ENCODE peak calls at places on chromosomes 2 and 18, in seven cellular contexts. T is GM23248, P is hepatocyte, S is neural progenitor cell, E is PC-3, L is HCT116, C is GM23338. W is an unnamed sample.

GRCh38 chr2:189576361-189576760 is 4.2 kb downstream of the SLC40A1 start:
- DNase-seq in P (no peak), E (no peak), L (no peak), S (no peak), T (no peak), C (no peak), W (no peak)

GRCh38 chr2:183348492-183348891 is 224.2 kb downstream of the NUP35 start:
- DNase-seq in T (no peak), L (no peak), S (no peak), E (peak; percentile 3), P (no peak), C (no peak), W (peak; percentile 68)

GRCh38 chr2:51597086-51597485 is 565.2 kb upstream of the NRXN1 start:
- DNase-seq in T (no peak), C (peak; percentile 51), S (no peak), P (no peak), E (no peak), L (no peak), W (peak; percentile 38)

GRCh38 chr2:20050712-20051517 is 513 bp downstream of the LAPTM4A start:
- DNase-seq in P (peak; percentile 78), L (no peak), T (peak; percentile 81), S (peak; percentile 87), E (peak; percentile 60), C (peak; percentile 73), W (peak; percentile 63)

GRCh38 chr18:44828080-44828479 is 147.4 kb downstream of the SETBP1 start:
- DNase-seq in T (no peak), S (no peak), P (no peak), L (no peak), C (no peak), E (no peak), W (no peak)

GRCh38 chr2:10243926-10244270 is 58.8 kb upstream of the HPCAL1 start:
- DNase-seq in E (no peak), L (no peak), P (no peak), C (no peak), T (no peak), S (no peak), W (no peak)

GRCh38 chr2:240722796-240723735 is 31.4 kb downstream of the AQP12A start:
- DNase-seq in T (peak; percentile 15), E (no peak), S (no peak), C (no peak), P (no peak), L (no peak), W (no peak)

GRCh38 chr2:43268066-43268971 is 41.9 kb upstream of the ZFP36L2 start:
- DNase-seq in T (peak; percentile 39), C (no peak), P (no peak), L (no peak), S (no peak), E (no peak), W (no peak)

GRCh38 chr2:168719446-168719845 is 83.0 kb upstream of the NOSTRIN start:
- DNase-seq in S (no peak), T (no peak), C (no peak), P (no peak), L (no peak), E (no peak), W (no peak)

GRCh38 chr2:132943829-132944228 is 273.8 kb upstream of the LYPD1 start:
- DNase-seq in L (no peak), T (no peak), C (no peak), E (no peak), S (no peak), P (no peak), W (no peak)

GRCh38 chr2:46010925-46011490 is 286.2 kb upstream of the EPAS1 start:
- DNase-seq in P (peak; percentile 57), E (peak; percentile 72), T (peak; percentile 74), C (peak; percentile 66), L (peak; percentile 19), S (peak; percentile 45), W (peak; percentile 68)

GRCh38 chr2:239948100-239948881 is 76.9 kb downstream of the NDUFA10 start:
- DNase-seq in E (no peak), C (no peak), S (no peak), T (no peak), L (no peak), P (no peak), W (no peak)

GRCh38 chr2:8638327-8638726 is 43.5 kb upstream of the ID2 start:
- DNase-seq in P (no peak), T (no peak), C (peak; percentile 30), E (no peak), S (peak; percentile 86), L (no peak), W (no peak)

GRCh38 chr2:133097666-133098065 is 427.7 kb upstream of the LYPD1 start:
- DNase-seq in L (no peak), S (no peak), E (peak; percentile 5), C (no peak), T (peak; percentile 16), P (no peak), W (no peak)

GRCh38 chr2:211745295-211746097 is 793.1 kb downstream of the ERBB4 start:
- DNase-seq in C (peak; percentile 84), T (peak; percentile 75), E (peak; percentile 75), P (peak; percentile 82), L (peak; percentile 51), S (peak; percentile 76), W (peak; percentile 74)

GRCh38 chr2:41698787-41699422 is 348.9 kb upstream of the PKDCC start:
- DNase-seq in T (peak; percentile 6), S (peak; percentile 70), C (peak; percentile 79), P (peak; percentile 59), L (no peak), E (peak; percentile 20), W (no peak)

GRCh38 chr2:9614562-9614961 is 16.2 kb downstream of the YWHAQ start:
- DNase-seq in T (no peak), L (no peak), E (no peak), C (no peak), S (no peak), P (no peak), W (no peak)

GRCh38 chr2:190679813-190680591 is 31.1 kb downstream of the NAB1 start:
- DNase-seq in E (peak; percentile 41), P (peak; percentile 41), C (peak; percentile 87), L (peak; percentile 16), S (peak; percentile 76), T (peak; percentile 38), W (peak; percentile 44)

GRCh38 chr2:167759531-167759930 is 487.9 kb downstream of the STK39 start:
- DNase-seq in C (peak; percentile 58), P (no peak), L (no peak), S (no peak), E (no peak), T (no peak), W (no peak)

DNA sequence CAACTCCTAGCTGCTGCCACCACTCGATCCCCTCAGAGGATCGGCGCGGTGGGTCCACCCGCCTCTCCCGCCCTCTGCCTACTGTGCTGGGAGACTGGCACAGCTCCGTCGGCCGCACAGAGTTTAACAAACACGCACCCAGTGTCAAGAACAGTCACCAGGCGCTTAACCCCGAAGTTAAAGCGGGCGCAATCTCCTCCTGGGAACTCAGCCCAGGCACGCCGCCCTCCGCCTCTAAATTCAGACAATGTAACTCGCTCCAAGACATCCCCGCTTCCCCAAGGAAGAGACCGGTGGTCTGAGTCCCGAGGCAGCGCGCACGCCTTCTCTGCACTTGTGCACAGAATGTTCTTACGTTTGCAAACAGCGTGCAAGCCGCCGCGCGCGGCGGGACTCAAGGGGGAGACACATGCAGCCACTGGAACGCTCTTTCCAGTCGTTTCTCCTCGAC is 533 bp downstream of the CXCR4 start:
- DNase-seq in S (peak; percentile 82), T (peak; percentile 46), L (no peak), P (peak; percentile 71), C (peak; percentile 55), E (peak; percentile 12), W (peak; percentile 64)
- H3K27me3 ChIP-seq in S (peaks cover 30% of the 10 kb centered on the region), T (peaks cover 76% of the 10 kb centered on the region), L (peaks cover 66% of the 10 kb centered on the region), P (peaks cover 85% of the 10 kb centered on the region), C (peaks cover 69% of the 10 kb centered on the region), E (peaks cover 98% of the 10 kb centered on the region), W (peaks cover 22% of the 10 kb centered on the region)

GRCh38 chr2:98205901-98206300 is 118.9 kb downstream of the VWA3B start:
- DNase-seq in P (no peak), S (no peak), L (no peak), E (no peak), C (no peak), T (no peak), W (no peak)
- TF ChIP-seq EZH2phosphoT487 in P (no peak), S (no peak), L (no peak), E (no peak), C (no peak), T (no peak), W (no peak)

DNA sequence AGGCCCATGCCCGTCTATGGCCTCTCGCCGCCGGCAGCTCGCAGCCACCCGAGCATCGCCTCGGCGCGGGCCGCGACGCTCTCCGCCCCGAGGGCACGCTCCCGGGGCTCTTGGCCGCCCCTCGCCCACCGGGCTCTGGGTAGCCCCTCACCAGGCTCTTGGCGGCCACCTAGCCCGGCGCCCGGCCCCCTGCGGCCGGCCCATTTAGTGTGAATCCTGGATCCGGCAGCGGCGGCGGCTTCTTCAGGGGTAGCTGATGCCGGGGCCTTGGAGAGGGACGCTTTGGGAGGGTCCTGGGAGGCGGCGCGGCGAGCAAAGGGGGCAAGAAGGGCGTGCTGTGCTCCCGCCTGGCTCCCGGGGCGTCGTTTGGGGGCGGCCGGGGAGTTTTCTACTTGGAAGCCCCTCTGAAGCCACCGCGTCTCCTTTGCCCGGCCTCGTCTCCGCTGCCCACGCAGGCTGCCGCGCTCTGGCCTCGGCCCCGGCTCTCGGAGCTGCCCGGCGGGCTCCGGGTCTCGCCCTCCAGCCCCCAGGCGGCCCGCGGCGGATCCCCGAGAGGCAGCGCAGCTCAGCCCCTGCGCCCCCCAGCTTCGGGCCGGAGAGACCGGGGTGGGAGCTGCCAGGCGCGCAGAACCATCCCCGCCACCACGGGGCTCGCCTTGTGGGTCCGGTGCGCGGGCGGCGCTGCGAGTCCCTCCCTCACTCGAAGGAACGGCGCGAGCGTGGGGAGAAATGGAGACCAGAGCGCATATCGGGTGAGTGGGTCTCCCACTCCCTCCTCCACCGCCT is 521 bp downstream of the PIEZO2 start:
- DNase-seq in E (no peak), P (peak; percentile 37), S (peak; percentile 49), L (no peak), C (peak; percentile 60), T (peak; percentile 35), W (no peak)
- TF ChIP-seq EZH2 in E (no peak), P (no peak), S (peak; percentile 85), L (no peak), C (peak; percentile 41), T (peak; percentile 41), W (no peak)

GRCh38 chr2:134207589-134208209 is 46.2 kb upstream of the MGAT5 start:
- DNase-seq in T (peak; percentile 64), S (peak; percentile 57), C (peak; percentile 78), P (peak; percentile 56), L (peak; percentile 47), E (peak; percentile 68), W (peak; percentile 57)
- H3K27me3 ChIP-seq in T (no peaks in the 10 kb centered on the region), S (no peaks in the 10 kb centered on the region), C (no peaks in the 10 kb centered on the region), P (no peaks in the 10 kb centered on the region), L (no peaks in the 10 kb centered on the region), E (no peaks in the 10 kb centered on the region), W (no peaks in the 10 kb centered on the region)

GRCh38 chr18:76351961-76352581 is 143.0 kb downstream of the ZNF516 start:
- DNase-seq in T (peak; percentile 91), C (peak; percentile 40), E (peak; percentile 29), S (no peak), P (peak; percentile 78), L (no peak), W (no peak)
- TF ChIP-seq EZH2phosphoT487 in T (no peak), C (no peak), E (no peak), S (no peak), P (no peak), L (no peak), W (no peak)

W was measured in MM.1S.